ENCODE peak calls at places on chromosomes 5 and 9, in eight cellular contexts. Q, I, U, J, P, G, A and E are unnamed samples.

GRCh38 chr9:79224672-79225433 is 346.9 kb upstream of the TLE4 start:
- DNase-seq in P (no peak), U (peak; percentile 88), J (no peak), G (peak; percentile 82), Q (peak; percentile 96), A (peak; percentile 71), I (peak; percentile 87), E (peak; percentile 85)

GRCh38 chr9:121929893-121930875 is 162.9 kb downstream of the TTLL11 start:
- DNase-seq in J (no peak), P (no peak), I (no peak), G (no peak), A (no peak), Q (peak; percentile 26), U (no peak), E (no peak)

GRCh38 chr9:1018121-1018520 is 32.0 kb upstream of the DMRT2 start:
- DNase-seq in U (no peak), I (peak; percentile 2), Q (no peak), A (peak; percentile 50), G (no peak), P (no peak), J (peak; percentile 46), E (no peak)

GRCh38 chr9:4143951-4144717 is 155.7 kb downstream of the GLIS3 start:
- DNase-seq in J (no peak), I (no peak), G (no peak), P (no peak), U (peak; percentile 67), Q (peak; percentile 89), A (peak; percentile 19), E (no peak)

GRCh38 chr5:77231470-77232138 is 21.1 kb downstream of the PDE8B start:
- DNase-seq in P (no peak), U (no peak), I (no peak), J (no peak), A (no peak), Q (no peak), G (no peak), E (no peak)

GRCh38 chr5:10233505-10233904 is 16.2 kb downstream of the ATPSCKMT start:
- DNase-seq in A (peak; percentile 87), U (peak; percentile 94), P (no peak), J (no peak), G (peak; percentile 94), I (peak; percentile 86), Q (peak; percentile 95), E (peak; percentile 84)

GRCh38 chr5:73129143-73129542 is 8.8 kb downstream of the TMEM171 start:
- DNase-seq in P (no peak), U (no peak), I (no peak), J (no peak), G (no peak), A (no peak), Q (no peak), E (no peak)

GRCh38 chr9:116232425-116233159 is 79.0 kb downstream of the PAPPA start:
- DNase-seq in Q (no peak), I (peak; percentile 53), A (peak; percentile 24), J (no peak), P (no peak), G (no peak), U (peak; percentile 53), E (no peak)

GRCh38 chr9:137665697-137666504 is 47.1 kb downstream of the EHMT1 start:
- DNase-seq in A (peak; percentile 86), Q (no peak), I (no peak), G (no peak), P (no peak), U (no peak), J (no peak), E (no peak)

GRCh38 chr5:25362799-25363198 is 718.0 kb upstream of the CDH10 start:
- DNase-seq in G (no peak), U (no peak), Q (no peak), I (no peak), P (no peak), J (no peak), A (no peak), E (no peak)

GRCh38 chr5:155605898-155606297 is 592.3 kb downstream of the KIF4B start:
- DNase-seq in I (no peak), G (no peak), U (no peak), A (no peak), J (no peak), Q (no peak), P (no peak), E (no peak)

GRCh38 chr5:120609570-120609969 is 145.5 kb downstream of the PRR16 start:
- DNase-seq in I (no peak), Q (peak; percentile 43), U (no peak), P (no peak), A (no peak), G (no peak), J (no peak), E (no peak)

GRCh38 chr5:102959055-102959454 is 160.9 kb downstream of the GIN1 start:
- DNase-seq in U (peak; percentile 77), G (peak; percentile 87), A (peak; percentile 77), I (peak; percentile 90), J (no peak), Q (peak; percentile 97), P (no peak), E (peak; percentile 63)

GRCh38 chr5:4387295-4387694 is 752.8 kb upstream of the ADAMTS16 start:
- DNase-seq in Q (no peak), I (peak; percentile 3), A (no peak), P (no peak), J (no peak), G (no peak), U (no peak), E (no peak)

GRCh38 chr9:6926436-6926835 is 168.7 kb downstream of the KDM4C start:
- DNase-seq in P (no peak), Q (no peak), J (no peak), U (no peak), I (no peak), A (no peak), G (no peak), E (no peak)

GRCh38 chr5:80181618-80182211 is 74.1 kb downstream of the SERINC5 start:
- DNase-seq in J (peak; percentile 59), P (no peak), I (peak; percentile 41), U (no peak), Q (no peak), G (no peak), A (no peak), E (no peak)

GRCh38 chr9:21709464-21710058 is 92.9 kb upstream of the MTAP start:
- DNase-seq in P (no peak), Q (peak; percentile 52), G (no peak), J (peak; percentile 79), I (peak; percentile 66), A (peak; percentile 41), U (peak; percentile 47), E (no peak)

GRCh38 chr9:120394058-120394669 is 185.8 kb downstream of the CDK5RAP2 start:
- DNase-seq in I (peak; percentile 90), J (peak; percentile 79), A (peak; percentile 94), G (peak; percentile 76), U (peak; percentile 96), Q (peak; percentile 97), P (no peak), E (peak; percentile 87)

GRCh38 chr5:102911973-102912372 is 156.9 kb downstream of the PAM start:
- DNase-seq in I (peak; percentile 70), J (no peak), A (peak; percentile 48), U (peak; percentile 41), G (peak; percentile 30), Q (peak; percentile 79), P (no peak), E (peak; percentile 24)

GRCh38 chr5:139745121-139745799 is 50.3 kb upstream of the PSD2 start:
- DNase-seq in A (peak; percentile 93), P (peak; percentile 81), Q (no peak), J (peak; percentile 68), I (peak; percentile 87), U (peak; percentile 83), G (peak; percentile 55), E (no peak)

GRCh38 chr5:76763136-76763535 is 47.2 kb downstream of the F2R start:
- DNase-seq in Q (no peak), U (no peak), A (no peak), G (no peak), P (no peak), I (no peak), J (no peak), E (no peak)